ENCODE peak calls at places on chromosomes 12 and 14, in seven cellular contexts. R, V, P, W, M, J and K are unnamed samples.

GRCh38 chr12:109134186-109134917 is 18.0 kb downstream of the ACACB start:
- DNase-seq in R (no peak), V (peak), P (no peak), W (peak), M (no peak), J (no peak), K (no peak)

GRCh38 chr12:45732250-45732649 is 2.7 kb downstream of the ARID2 start:
- DNase-seq in R (no peak), V (peak), P (no peak), W (no peak), M (no peak), J (no peak), K (no peak)

GRCh38 chr12:131208425-131208824 is 254.7 kb downstream of the ADGRD1 start:
- DNase-seq in R (no peak), V (no peak), P (no peak), W (no peak), M (no peak), J (no peak), K (no peak)

GRCh38 chr14:33848706-33849454 is 102.0 kb downstream of the EGLN3 start:
- DNase-seq in R (no peak), V (peak), P (peak), W (peak), M (no peak), J (no peak), K (no peak)

GRCh38 chr12:131985145-131985875 is 35.6 kb downstream of the EP400 start:
- DNase-seq in R (no peak), V (no peak), P (no peak), W (no peak), M (peak), J (no peak), K (no peak)

GRCh38 chr14:54809767-54810166 is 92.9 kb downstream of the GCH1 start:
- DNase-seq in R (no peak), V (no peak), P (peak), W (no peak), M (no peak), J (no peak), K (no peak)

GRCh38 chr14:35215110-35215872 is 76.9 kb upstream of the PSMA6 start:
- DNase-seq in R (no peak), V (peak), P (no peak), W (peak), M (no peak), J (no peak), K (no peak)

GRCh38 chr12:96399081-96399918 is 939 bp downstream of the CDK17 start:
- DNase-seq in R (peak), V (peak), P (peak), W (peak), M (peak), J (no peak), K (peak)

GRCh38 chr12:66119229-66119869 is 11.2 kb downstream of the LLPH start:
- DNase-seq in R (no peak), V (peak), P (no peak), W (no peak), M (no peak), J (no peak), K (no peak)

GRCh38 chr14:55398679-55399078 is 13.0 kb downstream of the ATG14 start:
- DNase-seq in R (no peak), V (peak), P (no peak), W (peak), M (no peak), J (peak), K (peak)

GRCh38 chr12:89087149-89087834 is 265.0 kb downstream of the DUSP6 start:
- DNase-seq in R (no peak), V (no peak), P (no peak), W (no peak), M (no peak), J (no peak), K (no peak)

GRCh38 chr14:61197416-61197815 is 83.7 kb downstream of the TMEM30B start:
- DNase-seq in R (no peak), V (no peak), P (no peak), W (no peak), M (no peak), J (no peak), K (no peak)

GRCh38 chr12:64550758-64551157 is 59.5 kb upstream of the RASSF3 start:
- DNase-seq in R (no peak), V (no peak), P (no peak), W (no peak), M (no peak), J (no peak), K (no peak)

GRCh38 chr12:1917172-1918070 is 1.0 kb downstream of the CACNA2D4 start:
- DNase-seq in R (peak), V (no peak), P (no peak), W (no peak), M (no peak), J (no peak), K (no peak)

GRCh38 chr12:87280356-87280755 is 748.8 kb downstream of the C12orf50 start:
- DNase-seq in R (no peak), V (no peak), P (no peak), W (no peak), M (no peak), J (no peak), K (no peak)

GRCh38 chr12:14769837-14770494 is 33.3 kb downstream of the WBP11 start:
- DNase-seq in R (peak), V (peak), P (peak), W (peak), M (peak), J (peak), K (peak)

GRCh38 chr12:5395443-5396401 is 36.2 kb upstream of the NTF3 start:
- DNase-seq in R (no peak), V (no peak), P (no peak), W (no peak), M (no peak), J (no peak), K (no peak)

GRCh38 chr12:131928080-131928764 is 854 bp upstream of the PUS1 start:
- DNase-seq in R (no peak), V (no peak), P (no peak), W (peak), M (no peak), J (no peak), K (no peak)

GRCh38 chr14:99788713-99789112 is 4.5 kb upstream of the EML1 start:
- DNase-seq in R (no peak), V (no peak), P (no peak), W (no peak), M (no peak), J (no peak), K (no peak)

GRCh38 chr14:23360496-23360895 is 4.5 kb downstream of the EFS start:
- DNase-seq in R (no peak), V (peak), P (no peak), W (no peak), M (no peak), J (no peak), K (no peak)

GRCh38 chr12:13576935-13577334 is 380.4 kb downstream of the EMP1 start:
- DNase-seq in R (no peak), V (no peak), P (no peak), W (no peak), M (no peak), J (no peak), K (no peak)